ENCODE peak calls at places on chromosomes 1 and 21, in four cellular contexts. One of them, this sample, is unnamed.

GRCh38 chr1:214532070-214532469 is 19.3 kb downstream of the PTPN14 start:
- DNase-seq in Peyer's patch: no peak
- DNase-seq in mesenchymal stem cell: no peak
- DNase-seq in left ventricle myocardium inferior: no peak
- DNase-seq in this sample: no peak

GRCh38 chr1:75640137-75640536 is 29.2 kb upstream of the SLC44A5 start:
- DNase-seq in Peyer's patch: no peak
- DNase-seq in mesenchymal stem cell: no peak
- DNase-seq in left ventricle myocardium inferior: no peak
- DNase-seq in this sample: no peak

GRCh38 chr1:205961970-205962820 is 18.9 kb upstream of the SLC26A9 start:
- DNase-seq in Peyer's patch: no peak
- DNase-seq in mesenchymal stem cell: no peak
- DNase-seq in left ventricle myocardium inferior: no peak
- DNase-seq in this sample: no peak

GRCh38 chr21:35427320-35428040 is 378.4 kb upstream of the RUNX1 start:
- DNase-seq in Peyer's patch: no peak
- DNase-seq in mesenchymal stem cell: no peak
- DNase-seq in left ventricle myocardium inferior: peak; percentile 24
- DNase-seq in this sample: no peak

GRCh38 chr1:50978144-50978851 is 8.3 kb downstream of the CDKN2C start:
- DNase-seq in Peyer's patch: peak; percentile 74
- DNase-seq in mesenchymal stem cell: peak; percentile 42
- DNase-seq in left ventricle myocardium inferior: peak; percentile 67
- DNase-seq in this sample: no peak

GRCh38 chr1:92219028-92219427 is 1.3 kb downstream of the C1orf146 start:
- DNase-seq in Peyer's patch: no peak
- DNase-seq in mesenchymal stem cell: no peak
- DNase-seq in left ventricle myocardium inferior: no peak
- DNase-seq in this sample: no peak

GRCh38 chr1:17485280-17485679 is 45.8 kb upstream of the RCC2 start:
- DNase-seq in Peyer's patch: no peak
- DNase-seq in mesenchymal stem cell: no peak
- DNase-seq in left ventricle myocardium inferior: no peak
- DNase-seq in this sample: peak; percentile 14

GRCh38 chr1:240599299-240599698 is 12.7 kb downstream of the GREM2 start:
- DNase-seq in Peyer's patch: no peak
- DNase-seq in mesenchymal stem cell: no peak
- DNase-seq in left ventricle myocardium inferior: no peak
- DNase-seq in this sample: no peak

GRCh38 chr1:12275370-12275769 is 45.5 kb downstream of the VPS13D start:
- DNase-seq in Peyer's patch: no peak
- DNase-seq in mesenchymal stem cell: peak; percentile 21
- DNase-seq in left ventricle myocardium inferior: peak; percentile 28
- DNase-seq in this sample: peak; percentile 12

GRCh38 chr1:206117151-206117948 is at the start of gene AVPR1B:
- DNase-seq in Peyer's patch: peak; percentile 57
- DNase-seq in mesenchymal stem cell: peak; percentile 18
- DNase-seq in left ventricle myocardium inferior: peak; percentile 48
- DNase-seq in this sample: peak; percentile 5

GRCh38 chr1:19044975-19045831 is 88.7 kb upstream of the IFFO2 start:
- DNase-seq in Peyer's patch: no peak
- DNase-seq in mesenchymal stem cell: no peak
- DNase-seq in left ventricle myocardium inferior: no peak
- DNase-seq in this sample: peak; percentile 91

GRCh38 chr1:1541956-1542765 is 1.7 kb upstream of the TMEM240 start:
- DNase-seq in Peyer's patch: no peak
- DNase-seq in mesenchymal stem cell: no peak
- DNase-seq in left ventricle myocardium inferior: no peak
- DNase-seq in this sample: no peak

GRCh38 chr1:32349211-32349708 is 13.0 kb downstream of the FAM229A start:
- DNase-seq in Peyer's patch: no peak
- DNase-seq in mesenchymal stem cell: peak; percentile 99
- DNase-seq in left ventricle myocardium inferior: peak; percentile 62
- DNase-seq in this sample: peak; percentile 76

GRCh38 chr1:180228648-180229482 is 1.2 kb upstream of the LHX4 start:
- DNase-seq in Peyer's patch: no peak
- DNase-seq in mesenchymal stem cell: peak; percentile 30
- DNase-seq in left ventricle myocardium inferior: no peak
- DNase-seq in this sample: no peak

GRCh38 chr1:183279835-183280234 is 93.8 kb downstream of the LAMC2 start:
- DNase-seq in Peyer's patch: no peak
- DNase-seq in mesenchymal stem cell: peak; percentile 93
- DNase-seq in left ventricle myocardium inferior: peak; percentile 41
- DNase-seq in this sample: peak; percentile 87

GRCh38 chr1:925532-926421 is 2.1 kb downstream of the SAMD11 start:
- DNase-seq in Peyer's patch: no peak
- DNase-seq in mesenchymal stem cell: no peak
- DNase-seq in left ventricle myocardium inferior: no peak
- DNase-seq in this sample: no peak

GRCh38 chr21:33748903-33749302 is 106.6 kb downstream of the ITSN1 start:
- DNase-seq in Peyer's patch: no peak
- DNase-seq in mesenchymal stem cell: no peak
- DNase-seq in left ventricle myocardium inferior: no peak
- DNase-seq in this sample: no peak

GRCh38 chr21:33751120-33751519 is 108.8 kb downstream of the ITSN1 start:
- DNase-seq in Peyer's patch: no peak
- DNase-seq in mesenchymal stem cell: peak; percentile 9
- DNase-seq in left ventricle myocardium inferior: no peak
- DNase-seq in this sample: peak; percentile 28

GRCh38 chr21:33750017-33750416 is 107.7 kb downstream of the ITSN1 start:
- DNase-seq in Peyer's patch: no peak
- DNase-seq in mesenchymal stem cell: no peak
- DNase-seq in left ventricle myocardium inferior: peak; percentile 35
- DNase-seq in this sample: no peak

GRCh38 chr21:33752260-33752659 is 110.0 kb downstream of the ITSN1 start:
- DNase-seq in Peyer's patch: no peak
- DNase-seq in mesenchymal stem cell: no peak
- DNase-seq in left ventricle myocardium inferior: no peak
- DNase-seq in this sample: no peak

GRCh38 chr21:33751533-33751932 is 109.2 kb downstream of the ITSN1 start:
- DNase-seq in Peyer's patch: no peak
- DNase-seq in mesenchymal stem cell: no peak
- DNase-seq in left ventricle myocardium inferior: no peak
- DNase-seq in this sample: no peak
- H3K36me3 ChIP-seq in Peyer's patch: peaks cover 7% of the 10 kb centered on the region
- H3K36me3 ChIP-seq in mesenchymal stem cell: peaks cover 8% of the 10 kb centered on the region
- H3K36me3 ChIP-seq in left ventricle myocardium inferior: peaks cover 7% of the 10 kb centered on the region
- H3K36me3 ChIP-seq in this sample: peaks cover 7% of the 10 kb centered on the region

DNA sequence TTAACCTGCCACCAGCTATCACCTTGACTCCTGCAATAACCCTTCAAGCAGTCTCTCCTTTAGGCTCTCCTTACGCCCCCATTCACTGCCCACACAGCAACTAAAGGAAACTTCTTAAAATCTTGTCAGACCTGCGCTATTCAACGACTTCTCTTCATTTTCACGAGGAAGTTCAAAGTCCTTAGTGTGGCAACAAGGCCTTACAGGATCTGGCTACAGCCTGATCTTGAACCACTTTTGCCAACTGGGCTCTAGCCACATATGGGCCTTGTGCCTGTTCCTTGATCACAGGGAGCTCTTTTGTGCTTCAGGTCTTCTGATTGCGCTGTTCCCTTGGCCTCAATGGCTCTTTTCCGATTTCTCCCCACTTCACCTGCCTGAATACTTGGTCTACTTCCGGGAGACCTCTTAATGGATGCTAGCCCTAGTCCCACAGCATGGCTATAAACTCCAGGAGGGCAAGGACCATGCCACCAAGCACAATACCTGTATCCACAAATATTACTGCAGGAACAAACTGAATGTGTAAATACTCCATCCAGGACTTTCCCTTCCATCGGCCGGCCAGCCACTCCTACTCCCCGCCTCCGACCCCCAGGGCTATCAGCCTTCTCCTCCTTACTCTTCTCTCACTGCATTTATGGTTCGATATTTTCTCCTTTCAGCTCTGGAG is 2.3 kb upstream of the CTNNBIP1 start:
- DNase-seq in Peyer's patch: no peak
- DNase-seq in mesenchymal stem cell: no peak
- DNase-seq in left ventricle myocardium inferior: no peak
- DNase-seq in this sample: no peak
- H3K27ac ChIP-seq in Peyer's patch: no peak overlapping the region
- H3K27ac ChIP-seq in mesenchymal stem cell: no peak overlapping the region
- H3K27ac ChIP-seq in left ventricle myocardium inferior: peak overlapping the region; percentile 98
- H3K27ac ChIP-seq in this sample: no peak overlapping the region

GRCh38 chr1:30465096-30465495 is 258.3 kb downstream of the MATN1 start:
- DNase-seq in Peyer's patch: peak; percentile 5
- DNase-seq in mesenchymal stem cell: no peak
- DNase-seq in left ventricle myocardium inferior: no peak
- DNase-seq in this sample: no peak
- H3K36me3 ChIP-seq in Peyer's patch: no peaks in the 10 kb centered on the region
- H3K36me3 ChIP-seq in mesenchymal stem cell: no peaks in the 10 kb centered on the region
- H3K36me3 ChIP-seq in left ventricle myocardium inferior: no peaks in the 10 kb centered on the region
- H3K36me3 ChIP-seq in this sample: no peaks in the 10 kb centered on the region

GRCh38 chr1:150162582-150162861 is 12.8 kb downstream of the PLEKHO1 start:
- DNase-seq in Peyer's patch: no peak
- DNase-seq in mesenchymal stem cell: no peak
- DNase-seq in left ventricle myocardium inferior: no peak
- DNase-seq in this sample: no peak
- H3K27ac ChIP-seq in Peyer's patch: peak overlapping the region; percentile 83
- H3K27ac ChIP-seq in mesenchymal stem cell: peak overlapping the region; percentile 99
- H3K27ac ChIP-seq in left ventricle myocardium inferior: peak overlapping the region; percentile 91
- H3K27ac ChIP-seq in this sample: peak overlapping the region; percentile 95

GRCh38 chr21:46356005-46356338 is 32.0 kb downstream of the PCNT start:
- DNase-seq in Peyer's patch: no peak
- DNase-seq in mesenchymal stem cell: no peak
- DNase-seq in left ventricle myocardium inferior: no peak
- DNase-seq in this sample: no peak
- H3K36me3 ChIP-seq in Peyer's patch: peaks cover 81% of the 10 kb centered on the region
- H3K36me3 ChIP-seq in mesenchymal stem cell: peaks cover 74% of the 10 kb centered on the region
- H3K36me3 ChIP-seq in left ventricle myocardium inferior: peaks cover 90% of the 10 kb centered on the region
- H3K36me3 ChIP-seq in this sample: peaks cover 53% of the 10 kb centered on the region

GRCh38 chr1:198935371-198935921 is 296.6 kb downstream of the PTPRC start:
- DNase-seq in Peyer's patch: peak; percentile 74
- DNase-seq in mesenchymal stem cell: peak; percentile 98
- DNase-seq in left ventricle myocardium inferior: peak; percentile 33
- DNase-seq in this sample: peak; percentile 100

GRCh38 chr1:198934901-198935301 is 296.1 kb downstream of the PTPRC start:
- DNase-seq in Peyer's patch: peak; percentile 58
- DNase-seq in mesenchymal stem cell: peak; percentile 78
- DNase-seq in left ventricle myocardium inferior: no peak
- DNase-seq in this sample: peak; percentile 43

GRCh38 chr1:198934414-198934813 is 295.6 kb downstream of the PTPRC start:
- DNase-seq in Peyer's patch: no peak
- DNase-seq in mesenchymal stem cell: no peak
- DNase-seq in left ventricle myocardium inferior: no peak
- DNase-seq in this sample: no peak

GRCh38 chr1:198932351-198932991 is 293.6 kb downstream of the PTPRC start:
- DNase-seq in Peyer's patch: no peak
- DNase-seq in mesenchymal stem cell: no peak
- DNase-seq in left ventricle myocardium inferior: no peak
- DNase-seq in this sample: no peak

GRCh38 chr1:198933506-198933905 is 294.7 kb downstream of the PTPRC start:
- DNase-seq in Peyer's patch: no peak
- DNase-seq in mesenchymal stem cell: no peak
- DNase-seq in left ventricle myocardium inferior: no peak
- DNase-seq in this sample: no peak
- H3K27ac ChIP-seq in Peyer's patch: no peak overlapping the region
- H3K27ac ChIP-seq in mesenchymal stem cell: no peak overlapping the region
- H3K27ac ChIP-seq in left ventricle myocardium inferior: peak overlapping the region; percentile 86
- H3K27ac ChIP-seq in this sample: peak overlapping the region; percentile 97

GRCh38 chr21:46329796-46330195 is 5.8 kb downstream of the PCNT start:
- DNase-seq in Peyer's patch: no peak
- DNase-seq in mesenchymal stem cell: no peak
- DNase-seq in left ventricle myocardium inferior: no peak
- DNase-seq in this sample: no peak

GRCh38 chr21:46334351-46335140 is 10.6 kb downstream of the PCNT start:
- DNase-seq in Peyer's patch: no peak
- DNase-seq in mesenchymal stem cell: no peak
- DNase-seq in left ventricle myocardium inferior: no peak
- DNase-seq in this sample: no peak
- H3K36me3 ChIP-seq in Peyer's patch: peaks cover 45% of the 10 kb centered on the region
- H3K36me3 ChIP-seq in mesenchymal stem cell: peaks cover 38% of the 10 kb centered on the region
- H3K36me3 ChIP-seq in left ventricle myocardium inferior: peaks cover 63% of the 10 kb centered on the region
- H3K36me3 ChIP-seq in this sample: peaks cover 16% of the 10 kb centered on the region

GRCh38 chr1:3127738-3128137 is 58.7 kb downstream of the PRDM16 start:
- DNase-seq in Peyer's patch: no peak
- DNase-seq in mesenchymal stem cell: no peak
- DNase-seq in left ventricle myocardium inferior: no peak
- DNase-seq in this sample: no peak
- H3K27ac ChIP-seq in Peyer's patch: no peak overlapping the region
- H3K27ac ChIP-seq in mesenchymal stem cell: no peak overlapping the region
- H3K27ac ChIP-seq in left ventricle myocardium inferior: peak overlapping the region; percentile 86
- H3K27ac ChIP-seq in this sample: no peak overlapping the region

This sample was measured in brain microvascular endothelial cell.